ENCODE peak calls at places on chromosomes 4 and X, in seven cellular contexts. J is GDM1; G is breast epithelium; Y is endothelial cell; O is tibial artery; A is left ventricle myocardium superior; Z is stimulated activated naive CD4-positive, alpha-beta T cell treated with Interleukin-2 at 50 U/mL for 16 hours. N is an unnamed sample.

GRCh38 chrX:1361275-1361674 is 24.7 kb downstream of the IL3RA start:
- DNase-seq in J (no peak), G (no peak), O (no peak), A (no peak), Z (no peak), Y (no peak), N (no peak)

GRCh38 chr4:18401868-18402267 is 380.3 kb upstream of the LCORL start:
- DNase-seq in G (no peak), Z (no peak), J (no peak), A (no peak), Y (no peak), O (no peak), N (no peak)

GRCh38 chr4:41885456-41885855 is 49.8 kb upstream of the TMEM33 start:
- DNase-seq in A (no peak), G (no peak), J (no peak), Y (no peak), O (no peak), Z (no peak), N (no peak)

GRCh38 chrX:73068467-73069364 is 10.6 kb downstream of the PABPC1L2A start:
- DNase-seq in G (no peak), J (no peak), A (no peak), O (no peak), Z (no peak), Y (no peak), N (no peak)

GRCh38 chr4:105909699-105910340 is 14.5 kb downstream of the NPNT start:
- DNase-seq in O (no peak), J (no peak), G (no peak), Z (no peak), A (no peak), Y (no peak), N (no peak)

GRCh38 chrX:71814123-71814912 is 51.2 kb downstream of the CXorf49B start:
- DNase-seq in Z (no peak), Y (no peak), O (peak), G (no peak), J (no peak), A (no peak), N (no peak)

GRCh38 chr4:182238355-182238931 is 4.8 kb upstream of the TENM3 start:
- DNase-seq in O (no peak), G (no peak), Y (no peak), Z (no peak), A (no peak), J (no peak), N (no peak)

GRCh38 chrX:8868906-8869305 is 67.7 kb upstream of the FAM9A start:
- DNase-seq in G (no peak), Y (no peak), A (no peak), O (no peak), Z (no peak), J (no peak), N (no peak)

GRCh38 chr4:53507671-53508286 is 83.5 kb downstream of the LNX1 start:
- DNase-seq in J (no peak), O (peak), G (no peak), A (peak), Z (no peak), Y (no peak), N (peak)

GRCh38 chr4:25439913-25440477 is 62.9 kb downstream of the ANAPC4 start:
- DNase-seq in G (no peak), Y (peak), O (peak), A (no peak), J (peak), Z (peak), N (no peak)

GRCh38 chr4:152577708-152578421 is 42.0 kb upstream of the FBXW7 start:
- DNase-seq in G (no peak), A (no peak), O (no peak), Y (no peak), J (no peak), Z (no peak), N (no peak)

GRCh38 chrX:9465380-9466114 is 689 bp downstream of the TBL1X start:
- DNase-seq in G (no peak), Z (peak), O (peak), J (no peak), A (peak), Y (peak), N (peak)

GRCh38 chr4:73194064-73194463 is 64.5 kb downstream of the ANKRD17 start:
- DNase-seq in Y (no peak), O (no peak), A (no peak), J (no peak), Z (no peak), G (no peak), N (no peak)

GRCh38 chr4:16264798-16265197 is 38.5 kb upstream of the TAPT1 start:
- DNase-seq in Z (no peak), O (no peak), J (no peak), G (no peak), A (no peak), Y (no peak), N (no peak)

GRCh38 chrX:23773601-23774175 is 9.3 kb upstream of the SAT1 start:
- DNase-seq in O (no peak), A (no peak), Y (no peak), J (peak), Z (peak), G (no peak), N (no peak)

GRCh38 chr4:183186803-183187202 is 87.7 kb downstream of the WWC2 start:
- DNase-seq in J (no peak), O (no peak), Z (no peak), A (no peak), Y (no peak), G (no peak), N (no peak)

GRCh38 chr4:6501171-6501570 is 28.8 kb upstream of the PPP2R2C start:
- DNase-seq in J (no peak), O (no peak), Z (no peak), A (no peak), G (peak), Y (no peak), N (no peak)

GRCh38 chrX:8870411-8870810 is 69.2 kb upstream of the FAM9A start:
- DNase-seq in G (no peak), J (no peak), O (no peak), A (no peak), Z (no peak), Y (no peak), N (no peak)

GRCh38 chrX:108732630-108733321 is 3.6 kb downstream of the IRS4 start:
- DNase-seq in A (no peak), O (no peak), G (no peak), Y (peak), J (no peak), Z (no peak), N (peak)

GRCh38 chrX:15947648-15948317 is 93.2 kb upstream of the AP1S2 start:
- DNase-seq in A (no peak), Y (peak), Z (no peak), O (no peak), J (no peak), G (no peak), N (no peak)

GRCh38 chrX:19705196-19705769 is 182.1 kb downstream of the SH3KBP1 start:
- DNase-seq in Y (no peak), O (no peak), A (no peak), Z (no peak), J (no peak), G (no peak), N (no peak)

GRCh38 chrX:42399632-42400024 is 378.3 kb downstream of the PPP1R2C start:
- DNase-seq in G (no peak), A (no peak), Z (no peak), Y (no peak), J (no peak), O (no peak), N (no peak)

GRCh38 chrX:153153516-153153915 is 25.6 kb upstream of the MAGEA1 start:
- DNase-seq in O (no peak), G (no peak), A (no peak), Z (no peak), J (no peak), Y (no peak), N (no peak)

GRCh38 chr4:22029803-22030202 is 81.2 kb upstream of the KCNIP4 start:
- DNase-seq in Y (no peak), J (no peak), G (no peak), A (no peak), O (no peak), Z (no peak), N (no peak)

GRCh38 chr4:84814100-84814750 is 152.3 kb downstream of the WDFY3 start:
- DNase-seq in Y (no peak), G (no peak), A (no peak), O (no peak), Z (no peak), J (no peak), N (no peak)

GRCh38 chr4:20266215-20267082 is 14.7 kb downstream of the SLIT2 start:
- DNase-seq in Y (no peak), Z (no peak), G (no peak), J (no peak), O (no peak), A (no peak), N (no peak)

GRCh38 chr4:20838476-20838875 is 138.2 kb downstream of the PACRGL start:
- DNase-seq in G (no peak), O (no peak), J (no peak), Y (no peak), Z (no peak), A (no peak), N (no peak)

GRCh38 chrX:107669885-107670628 is 41.7 kb downstream of the PRPS1 start:
- DNase-seq in Z (no peak), A (no peak), G (no peak), J (no peak), O (no peak), Y (no peak), N (no peak)

GRCh38 chrX:136347706-136348105 is 46.9 kb downstream of the ADGRG4 start:
- DNase-seq in G (no peak), O (no peak), Y (no peak), Z (no peak), A (no peak), J (no peak), N (no peak)

GRCh38 chrX:134658002-134658401 is 269 bp downstream of the PLAC1 start:
- DNase-seq in Z (no peak), J (no peak), A (no peak), G (no peak), O (no peak), Y (no peak), N (no peak)

GRCh38 chr4:184782731-184783472 is 42.9 kb downstream of the ACSL1 start:
- DNase-seq in Z (no peak), J (no peak), Y (no peak), O (no peak), A (no peak), G (no peak), N (no peak)

GRCh38 chr4:83455300-83456183 is at the start of the genes HELQ and MRPS18C:
- DNase-seq in G (peak), A (peak), Z (peak), J (peak), O (peak), Y (peak), N (peak)

GRCh38 chr4:62709618-62710252 is 1509.6 kb downstream of the ADGRL3 start:
- DNase-seq in A (no peak), Z (no peak), O (no peak), J (peak), Y (peak), G (no peak), N (no peak)

GRCh38 chr4:55854132-55854531 is 684 bp downstream of the EXOC1 start:
- DNase-seq in Z (no peak), Y (no peak), A (no peak), J (no peak), G (no peak), O (no peak), N (no peak)

GRCh38 chr4:78309352-78309751 is 242.2 kb upstream of the ANXA3 start:
- DNase-seq in Z (no peak), A (no peak), Y (no peak), G (no peak), J (no peak), O (no peak), N (no peak)

GRCh38 chr4:99047710-99048109 is 40.9 kb downstream of the ADH5 start:
- DNase-seq in O (no peak), Y (no peak), A (no peak), J (no peak), G (no peak), Z (no peak), N (no peak)

GRCh38 chr4:26978387-26979071 is 117.9 kb downstream of the STIM2 start:
- DNase-seq in A (no peak), G (no peak), J (no peak), Y (no peak), Z (no peak), O (no peak), N (no peak)

GRCh38 chr4:105619193-105619931 is 66.9 kb downstream of the ARHGEF38 start:
- DNase-seq in O (peak), J (no peak), A (peak), Y (no peak), G (peak), Z (no peak), N (peak)

GRCh38 chrX:48923771-48924170 is 4.9 kb upstream of the PIM2 start:
- DNase-seq in A (no peak), J (no peak), G (no peak), Z (no peak), O (no peak), Y (no peak), N (no peak)